ENCODE peak calls at places on chromosomes 13 and 19, in nine cellular contexts. One of them, this sample, is unnamed.

GRCh38 chr13:40619479-40619814 is 47.0 kb downstream of the FOXO1 start:
- DNase-seq in fibroblast of pulmonary artery: no peak
- DNase-seq in stimulated activated CD8-positive, alpha-beta memory T cell treated with anti-CD3 and anti-CD28 coated beads, Interleukin-12 subunit alpha, Interleukin-12 subunit beta, amount 100 ng/mL, for 1 hour: no peak
- DNase-seq in uterus: no peak
- DNase-seq in MM.1S: no peak
- DNase-seq in activated CD4-positive, alpha-beta T cell treated with anti-CD3 and anti-CD28 coated beads, Interleukin-2, amount 50 U/mL, for 1 hour: no peak
- DNase-seq in kidney epithelial cell: no peak
- DNase-seq in activated B cell treated with CpG ODN at 0.5 μM for 24 hours: no peak
- DNase-seq in C1 segment of cervical spinal cord: no peak
- DNase-seq in this sample: no peak

GRCh38 chr19:49212302-49212701 is 54.7 kb downstream of the TRPM4 start:
- DNase-seq in kidney epithelial cell: no peak
- DNase-seq in C1 segment of cervical spinal cord: no peak
- DNase-seq in MM.1S: no peak
- DNase-seq in activated B cell treated with CpG ODN at 0.5 μM for 24 hours: no peak
- DNase-seq in stimulated activated CD8-positive, alpha-beta memory T cell treated with anti-CD3 and anti-CD28 coated beads, Interleukin-12 subunit alpha, Interleukin-12 subunit beta, amount 100 ng/mL, for 1 hour: no peak
- DNase-seq in uterus: no peak
- DNase-seq in activated CD4-positive, alpha-beta T cell treated with anti-CD3 and anti-CD28 coated beads, Interleukin-2, amount 50 U/mL, for 1 hour: no peak
- DNase-seq in fibroblast of pulmonary artery: peak
- DNase-seq in this sample: no peak

GRCh38 chr19:48394331-48395169 is 1.1 kb downstream of the GRIN2D start:
- DNase-seq in kidney epithelial cell: no peak
- DNase-seq in activated CD4-positive, alpha-beta T cell treated with anti-CD3 and anti-CD28 coated beads, Interleukin-2, amount 50 U/mL, for 1 hour: no peak
- DNase-seq in activated B cell treated with CpG ODN at 0.5 μM for 24 hours: no peak
- DNase-seq in fibroblast of pulmonary artery: no peak
- DNase-seq in stimulated activated CD8-positive, alpha-beta memory T cell treated with anti-CD3 and anti-CD28 coated beads, Interleukin-12 subunit alpha, Interleukin-12 subunit beta, amount 100 ng/mL, for 1 hour: no peak
- DNase-seq in MM.1S: no peak
- DNase-seq in uterus: no peak
- DNase-seq in C1 segment of cervical spinal cord: no peak
- DNase-seq in this sample: no peak

GRCh38 chr13:95300625-95301134 is 571 bp downstream of the ABCC4 start:
- DNase-seq in fibroblast of pulmonary artery: peak
- DNase-seq in kidney epithelial cell: no peak
- DNase-seq in activated CD4-positive, alpha-beta T cell treated with anti-CD3 and anti-CD28 coated beads, Interleukin-2, amount 50 U/mL, for 1 hour: peak
- DNase-seq in MM.1S: peak
- DNase-seq in activated B cell treated with CpG ODN at 0.5 μM for 24 hours: peak
- DNase-seq in C1 segment of cervical spinal cord: no peak
- DNase-seq in uterus: peak
- DNase-seq in stimulated activated CD8-positive, alpha-beta memory T cell treated with anti-CD3 and anti-CD28 coated beads, Interleukin-12 subunit alpha, Interleukin-12 subunit beta, amount 100 ng/mL, for 1 hour: peak
- DNase-seq in this sample: no peak

GRCh38 chr19:52398091-52398461 is 427 bp downstream of the ZNF528 start:
- DNase-seq in C1 segment of cervical spinal cord: no peak
- DNase-seq in kidney epithelial cell: no peak
- DNase-seq in stimulated activated CD8-positive, alpha-beta memory T cell treated with anti-CD3 and anti-CD28 coated beads, Interleukin-12 subunit alpha, Interleukin-12 subunit beta, amount 100 ng/mL, for 1 hour: no peak
- DNase-seq in fibroblast of pulmonary artery: peak
- DNase-seq in activated B cell treated with CpG ODN at 0.5 μM for 24 hours: no peak
- DNase-seq in activated CD4-positive, alpha-beta T cell treated with anti-CD3 and anti-CD28 coated beads, Interleukin-2, amount 50 U/mL, for 1 hour: peak
- DNase-seq in uterus: no peak
- DNase-seq in MM.1S: no peak
- DNase-seq in this sample: no peak

GRCh38 chr13:36146513-36147276 is 15.5 kb upstream of the DCLK1 start:
- DNase-seq in fibroblast of pulmonary artery: peak
- DNase-seq in MM.1S: no peak
- DNase-seq in C1 segment of cervical spinal cord: no peak
- DNase-seq in kidney epithelial cell: no peak
- DNase-seq in activated B cell treated with CpG ODN at 0.5 μM for 24 hours: no peak
- DNase-seq in uterus: no peak
- DNase-seq in stimulated activated CD8-positive, alpha-beta memory T cell treated with anti-CD3 and anti-CD28 coated beads, Interleukin-12 subunit alpha, Interleukin-12 subunit beta, amount 100 ng/mL, for 1 hour: no peak
- DNase-seq in activated CD4-positive, alpha-beta T cell treated with anti-CD3 and anti-CD28 coated beads, Interleukin-2, amount 50 U/mL, for 1 hour: no peak
- DNase-seq in this sample: no peak

GRCh38 chr13:112968910-112969691 is at the start of gene MCF2L:
- DNase-seq in kidney epithelial cell: no peak
- DNase-seq in uterus: no peak
- DNase-seq in stimulated activated CD8-positive, alpha-beta memory T cell treated with anti-CD3 and anti-CD28 coated beads, Interleukin-12 subunit alpha, Interleukin-12 subunit beta, amount 100 ng/mL, for 1 hour: peak
- DNase-seq in activated CD4-positive, alpha-beta T cell treated with anti-CD3 and anti-CD28 coated beads, Interleukin-2, amount 50 U/mL, for 1 hour: peak
- DNase-seq in C1 segment of cervical spinal cord: no peak
- DNase-seq in activated B cell treated with CpG ODN at 0.5 μM for 24 hours: peak
- DNase-seq in fibroblast of pulmonary artery: peak
- DNase-seq in MM.1S: no peak
- DNase-seq in this sample: no peak

GRCh38 chr19:1169921-1170885 is 3.9 kb downstream of the SBNO2 start:
- DNase-seq in stimulated activated CD8-positive, alpha-beta memory T cell treated with anti-CD3 and anti-CD28 coated beads, Interleukin-12 subunit alpha, Interleukin-12 subunit beta, amount 100 ng/mL, for 1 hour: no peak
- DNase-seq in C1 segment of cervical spinal cord: no peak
- DNase-seq in MM.1S: peak
- DNase-seq in activated CD4-positive, alpha-beta T cell treated with anti-CD3 and anti-CD28 coated beads, Interleukin-2, amount 50 U/mL, for 1 hour: no peak
- DNase-seq in activated B cell treated with CpG ODN at 0.5 μM for 24 hours: no peak
- DNase-seq in kidney epithelial cell: no peak
- DNase-seq in fibroblast of pulmonary artery: peak
- DNase-seq in uterus: peak
- DNase-seq in this sample: peak

GRCh38 chr19:57800696-57801095 is 14.0 kb downstream of the ZNF552 start:
- DNase-seq in C1 segment of cervical spinal cord: no peak
- DNase-seq in MM.1S: no peak
- DNase-seq in stimulated activated CD8-positive, alpha-beta memory T cell treated with anti-CD3 and anti-CD28 coated beads, Interleukin-12 subunit alpha, Interleukin-12 subunit beta, amount 100 ng/mL, for 1 hour: no peak
- DNase-seq in activated B cell treated with CpG ODN at 0.5 μM for 24 hours: no peak
- DNase-seq in fibroblast of pulmonary artery: no peak
- DNase-seq in uterus: no peak
- DNase-seq in activated CD4-positive, alpha-beta T cell treated with anti-CD3 and anti-CD28 coated beads, Interleukin-2, amount 50 U/mL, for 1 hour: no peak
- DNase-seq in kidney epithelial cell: no peak
- DNase-seq in this sample: no peak

GRCh38 chr19:13987101-13987890 is 18.8 kb downstream of the RFX1 start:
- DNase-seq in uterus: no peak
- DNase-seq in kidney epithelial cell: no peak
- DNase-seq in stimulated activated CD8-positive, alpha-beta memory T cell treated with anti-CD3 and anti-CD28 coated beads, Interleukin-12 subunit alpha, Interleukin-12 subunit beta, amount 100 ng/mL, for 1 hour: no peak
- DNase-seq in activated B cell treated with CpG ODN at 0.5 μM for 24 hours: no peak
- DNase-seq in activated CD4-positive, alpha-beta T cell treated with anti-CD3 and anti-CD28 coated beads, Interleukin-2, amount 50 U/mL, for 1 hour: no peak
- DNase-seq in fibroblast of pulmonary artery: no peak
- DNase-seq in C1 segment of cervical spinal cord: peak
- DNase-seq in MM.1S: no peak
- DNase-seq in this sample: no peak

GRCh38 chr13:91574756-91575155 is 176.3 kb downstream of the GPC5 start:
- DNase-seq in fibroblast of pulmonary artery: peak
- DNase-seq in stimulated activated CD8-positive, alpha-beta memory T cell treated with anti-CD3 and anti-CD28 coated beads, Interleukin-12 subunit alpha, Interleukin-12 subunit beta, amount 100 ng/mL, for 1 hour: no peak
- DNase-seq in activated B cell treated with CpG ODN at 0.5 μM for 24 hours: no peak
- DNase-seq in kidney epithelial cell: no peak
- DNase-seq in C1 segment of cervical spinal cord: no peak
- DNase-seq in activated CD4-positive, alpha-beta T cell treated with anti-CD3 and anti-CD28 coated beads, Interleukin-2, amount 50 U/mL, for 1 hour: no peak
- DNase-seq in uterus: no peak
- DNase-seq in MM.1S: no peak
- DNase-seq in this sample: no peak

GRCh38 chr13:75798353-75799245 is 162.5 kb downstream of the LMO7 start:
- DNase-seq in MM.1S: no peak
- DNase-seq in C1 segment of cervical spinal cord: no peak
- DNase-seq in kidney epithelial cell: no peak
- DNase-seq in fibroblast of pulmonary artery: peak
- DNase-seq in activated CD4-positive, alpha-beta T cell treated with anti-CD3 and anti-CD28 coated beads, Interleukin-2, amount 50 U/mL, for 1 hour: no peak
- DNase-seq in stimulated activated CD8-positive, alpha-beta memory T cell treated with anti-CD3 and anti-CD28 coated beads, Interleukin-12 subunit alpha, Interleukin-12 subunit beta, amount 100 ng/mL, for 1 hour: no peak
- DNase-seq in activated B cell treated with CpG ODN at 0.5 μM for 24 hours: no peak
- DNase-seq in uterus: no peak
- DNase-seq in this sample: no peak

GRCh38 chr19:43432866-43433673 is 18.4 kb downstream of the TEX101 start:
- DNase-seq in stimulated activated CD8-positive, alpha-beta memory T cell treated with anti-CD3 and anti-CD28 coated beads, Interleukin-12 subunit alpha, Interleukin-12 subunit beta, amount 100 ng/mL, for 1 hour: peak
- DNase-seq in C1 segment of cervical spinal cord: no peak
- DNase-seq in activated B cell treated with CpG ODN at 0.5 μM for 24 hours: peak
- DNase-seq in kidney epithelial cell: no peak
- DNase-seq in fibroblast of pulmonary artery: peak
- DNase-seq in activated CD4-positive, alpha-beta T cell treated with anti-CD3 and anti-CD28 coated beads, Interleukin-2, amount 50 U/mL, for 1 hour: peak
- DNase-seq in MM.1S: peak
- DNase-seq in uterus: peak
- DNase-seq in this sample: no peak

GRCh38 chr13:50829226-50829625 is 14.3 kb downstream of the DLEU7 start:
- DNase-seq in MM.1S: no peak
- DNase-seq in uterus: no peak
- DNase-seq in fibroblast of pulmonary artery: no peak
- DNase-seq in C1 segment of cervical spinal cord: no peak
- DNase-seq in activated B cell treated with CpG ODN at 0.5 μM for 24 hours: no peak
- DNase-seq in activated CD4-positive, alpha-beta T cell treated with anti-CD3 and anti-CD28 coated beads, Interleukin-2, amount 50 U/mL, for 1 hour: no peak
- DNase-seq in stimulated activated CD8-positive, alpha-beta memory T cell treated with anti-CD3 and anti-CD28 coated beads, Interleukin-12 subunit alpha, Interleukin-12 subunit beta, amount 100 ng/mL, for 1 hour: no peak
- DNase-seq in kidney epithelial cell: no peak
- DNase-seq in this sample: no peak

GRCh38 chr13:95485045-95485517 is 67.4 kb upstream of the CLDN10 start:
- DNase-seq in kidney epithelial cell: no peak
- DNase-seq in stimulated activated CD8-positive, alpha-beta memory T cell treated with anti-CD3 and anti-CD28 coated beads, Interleukin-12 subunit alpha, Interleukin-12 subunit beta, amount 100 ng/mL, for 1 hour: no peak
- DNase-seq in uterus: no peak
- DNase-seq in activated B cell treated with CpG ODN at 0.5 μM for 24 hours: no peak
- DNase-seq in activated CD4-positive, alpha-beta T cell treated with anti-CD3 and anti-CD28 coated beads, Interleukin-2, amount 50 U/mL, for 1 hour: no peak
- DNase-seq in C1 segment of cervical spinal cord: no peak
- DNase-seq in fibroblast of pulmonary artery: peak
- DNase-seq in MM.1S: no peak
- DNase-seq in this sample: no peak

GRCh38 chr19:49331616-49332055 is 3.6 kb upstream of the CD37 start:
- DNase-seq in stimulated activated CD8-positive, alpha-beta memory T cell treated with anti-CD3 and anti-CD28 coated beads, Interleukin-12 subunit alpha, Interleukin-12 subunit beta, amount 100 ng/mL, for 1 hour: peak
- DNase-seq in uterus: no peak
- DNase-seq in kidney epithelial cell: peak
- DNase-seq in C1 segment of cervical spinal cord: no peak
- DNase-seq in MM.1S: peak
- DNase-seq in activated B cell treated with CpG ODN at 0.5 μM for 24 hours: no peak
- DNase-seq in fibroblast of pulmonary artery: peak
- DNase-seq in activated CD4-positive, alpha-beta T cell treated with anti-CD3 and anti-CD28 coated beads, Interleukin-2, amount 50 U/mL, for 1 hour: peak
- DNase-seq in this sample: no peak

GRCh38 chr19:4933528-4933927 is 24.2 kb downstream of the UHRF1 start:
- DNase-seq in kidney epithelial cell: no peak
- DNase-seq in activated B cell treated with CpG ODN at 0.5 μM for 24 hours: no peak
- DNase-seq in C1 segment of cervical spinal cord: no peak
- DNase-seq in activated CD4-positive, alpha-beta T cell treated with anti-CD3 and anti-CD28 coated beads, Interleukin-2, amount 50 U/mL, for 1 hour: no peak
- DNase-seq in MM.1S: no peak
- DNase-seq in fibroblast of pulmonary artery: no peak
- DNase-seq in stimulated activated CD8-positive, alpha-beta memory T cell treated with anti-CD3 and anti-CD28 coated beads, Interleukin-12 subunit alpha, Interleukin-12 subunit beta, amount 100 ng/mL, for 1 hour: no peak
- DNase-seq in uterus: no peak
- DNase-seq in this sample: no peak

GRCh38 chr19:55348317-55349034 is 6.0 kb downstream of the COX6B2 start:
- DNase-seq in kidney epithelial cell: no peak
- DNase-seq in activated CD4-positive, alpha-beta T cell treated with anti-CD3 and anti-CD28 coated beads, Interleukin-2, amount 50 U/mL, for 1 hour: no peak
- DNase-seq in fibroblast of pulmonary artery: no peak
- DNase-seq in stimulated activated CD8-positive, alpha-beta memory T cell treated with anti-CD3 and anti-CD28 coated beads, Interleukin-12 subunit alpha, Interleukin-12 subunit beta, amount 100 ng/mL, for 1 hour: no peak
- DNase-seq in C1 segment of cervical spinal cord: no peak
- DNase-seq in MM.1S: no peak
- DNase-seq in activated B cell treated with CpG ODN at 0.5 μM for 24 hours: no peak
- DNase-seq in uterus: no peak
- DNase-seq in this sample: no peak

GRCh38 chr13:92768592-92768991 is 458.0 kb upstream of the GPC6 start:
- DNase-seq in MM.1S: no peak
- DNase-seq in C1 segment of cervical spinal cord: no peak
- DNase-seq in uterus: no peak
- DNase-seq in stimulated activated CD8-positive, alpha-beta memory T cell treated with anti-CD3 and anti-CD28 coated beads, Interleukin-12 subunit alpha, Interleukin-12 subunit beta, amount 100 ng/mL, for 1 hour: no peak
- DNase-seq in kidney epithelial cell: no peak
- DNase-seq in activated B cell treated with CpG ODN at 0.5 μM for 24 hours: no peak
- DNase-seq in fibroblast of pulmonary artery: no peak
- DNase-seq in activated CD4-positive, alpha-beta T cell treated with anti-CD3 and anti-CD28 coated beads, Interleukin-2, amount 50 U/mL, for 1 hour: no peak
- DNase-seq in this sample: no peak

GRCh38 chr13:34863360-34864135 is 78.5 kb upstream of the NBEA start:
- DNase-seq in kidney epithelial cell: peak
- DNase-seq in uterus: no peak
- DNase-seq in activated B cell treated with CpG ODN at 0.5 μM for 24 hours: no peak
- DNase-seq in activated CD4-positive, alpha-beta T cell treated with anti-CD3 and anti-CD28 coated beads, Interleukin-2, amount 50 U/mL, for 1 hour: no peak
- DNase-seq in MM.1S: no peak
- DNase-seq in fibroblast of pulmonary artery: peak
- DNase-seq in C1 segment of cervical spinal cord: no peak
- DNase-seq in stimulated activated CD8-positive, alpha-beta memory T cell treated with anti-CD3 and anti-CD28 coated beads, Interleukin-12 subunit alpha, Interleukin-12 subunit beta, amount 100 ng/mL, for 1 hour: no peak
- DNase-seq in this sample: no peak

This sample was measured in posterior cingulate gyrus.